ENCODE peak calls at places on chromosomes 13 and 19, in nine cellular contexts. Z is brain microvascular endothelial cell; X is ovary; C is CD8-positive, alpha-beta memory T cell; U is GM23338; K is CD8-positive, alpha-beta T cell; B is heart left ventricle; A is foreskin keratinocyte; E is transverse colon. G is an unnamed sample. For H3K27me3, the result is how much of the 10 kb centered on the place peaks cover.

GRCh38 chr13:100301418-100301817 is 212.5 kb downstream of the PCCA start:
- DNase-seq in Z (no peak), X (no peak), C (no peak), U (no peak), K (no peak), B (no peak), A (peak), E (no peak), G (no peak)

GRCh38 chr13:113856716-113857065 is 7.2 kb downstream of the GAS6 start:
- DNase-seq in Z (no peak), X (peak), C (no peak), U (no peak), K (no peak), B (no peak), A (no peak), E (peak), G (no peak)

GRCh38 chr13:94672400-94672799 is 39.9 kb downstream of the SOX21 start:
- DNase-seq in Z (no peak), X (no peak), C (no peak), U (no peak), K (no peak), B (no peak), A (no peak), E (no peak), G (no peak)

GRCh38 chr13:71858647-71859046 is 8.4 kb downstream of the DACH1 start:
- DNase-seq in Z (no peak), X (no peak), C (no peak), U (no peak), K (no peak), B (no peak), A (no peak), E (no peak), G (no peak)

GRCh38 chr13:112812306-112813034 is 122.6 kb downstream of the ATP11A start:
- DNase-seq in Z (no peak), X (no peak), C (no peak), U (no peak), K (no peak), B (no peak), A (no peak), E (no peak), G (no peak)

GRCh38 chr19:44694184-44694579 is 4.8 kb upstream of the CEACAM16 start:
- DNase-seq in Z (no peak), X (no peak), C (no peak), U (peak), K (peak), B (no peak), A (no peak), E (no peak), G (no peak)

GRCh38 chr13:26784704-26785639 is 24.4 kb upstream of the GPR12 start:
- DNase-seq in Z (no peak), X (no peak), C (peak), U (peak), K (no peak), B (no peak), A (no peak), E (peak), G (no peak)

GRCh38 chr13:29362849-29363604 is 232.5 kb downstream of the SLC7A1 start:
- DNase-seq in Z (peak), X (no peak), C (no peak), U (peak), K (peak), B (peak), A (peak), E (peak), G (peak)

GRCh38 chr13:73451120-73452029 is 392.6 kb downstream of the KLF5 start:
- DNase-seq in Z (no peak), X (no peak), C (no peak), U (no peak), K (no peak), B (no peak), A (no peak), E (peak), G (no peak)

GRCh38 chr13:112588490-112589297 is 741 bp upstream of the TUBGCP3 start:
- DNase-seq in Z (no peak), X (no peak), C (no peak), U (no peak), K (no peak), B (no peak), A (no peak), E (no peak), G (no peak)

GRCh38 chr19:5023128-5023571 is 54.2 kb downstream of the KDM4B start:
- DNase-seq in Z (no peak), X (peak), C (no peak), U (no peak), K (no peak), B (no peak), A (no peak), E (no peak), G (no peak)

GRCh38 chr13:26011996-26012688 is 39.7 kb downstream of the SHISA2 start:
- DNase-seq in Z (no peak), X (no peak), C (peak), U (peak), K (peak), B (no peak), A (no peak), E (no peak), G (no peak)

GRCh38 chr13:112693831-112694497 is 4.1 kb downstream of the ATP11A start:
- DNase-seq in Z (peak), X (no peak), C (no peak), U (no peak), K (no peak), B (peak), A (peak), E (no peak), G (no peak)

GRCh38 chr19:35557539-35558399 is 5.7 kb downstream of the ATP4A start:
- DNase-seq in Z (peak), X (peak), C (peak), U (peak), K (peak), B (peak), A (peak), E (peak), G (peak)

GRCh38 chr13:104385409-104385808 is 1319.2 kb upstream of the SLC10A2 start:
- DNase-seq in Z (peak), X (no peak), C (no peak), U (no peak), K (no peak), B (no peak), A (peak), E (no peak), G (no peak)

GRCh38 chr19:52217576-52217975 is 27.7 kb downstream of the PPP2R1A start:
- DNase-seq in Z (no peak), X (no peak), C (no peak), U (peak), K (no peak), B (no peak), A (peak), E (no peak), G (no peak)

GRCh38 chr19:13052447-13053232 is 50.0 kb downstream of the LYL1 start:
- DNase-seq in Z (no peak), X (no peak), C (no peak), U (no peak), K (no peak), B (no peak), A (no peak), E (no peak), G (no peak)

GRCh38 chr13:33999830-34000605 is 182.1 kb downstream of the RFC3 start:
- DNase-seq in Z (no peak), X (no peak), C (no peak), U (no peak), K (no peak), B (no peak), A (no peak), E (no peak), G (no peak)

GRCh38 chr13:36789061-36789460 is 30.0 kb upstream of the RFXAP start:
- DNase-seq in Z (no peak), X (no peak), C (no peak), U (no peak), K (no peak), B (no peak), A (no peak), E (no peak), G (no peak)

GRCh38 chr13:29174093-29174492 is 354.0 kb downstream of the MTUS2 start:
- DNase-seq in Z (no peak), X (no peak), C (no peak), U (no peak), K (no peak), B (no peak), A (no peak), E (no peak), G (no peak)

DNA sequence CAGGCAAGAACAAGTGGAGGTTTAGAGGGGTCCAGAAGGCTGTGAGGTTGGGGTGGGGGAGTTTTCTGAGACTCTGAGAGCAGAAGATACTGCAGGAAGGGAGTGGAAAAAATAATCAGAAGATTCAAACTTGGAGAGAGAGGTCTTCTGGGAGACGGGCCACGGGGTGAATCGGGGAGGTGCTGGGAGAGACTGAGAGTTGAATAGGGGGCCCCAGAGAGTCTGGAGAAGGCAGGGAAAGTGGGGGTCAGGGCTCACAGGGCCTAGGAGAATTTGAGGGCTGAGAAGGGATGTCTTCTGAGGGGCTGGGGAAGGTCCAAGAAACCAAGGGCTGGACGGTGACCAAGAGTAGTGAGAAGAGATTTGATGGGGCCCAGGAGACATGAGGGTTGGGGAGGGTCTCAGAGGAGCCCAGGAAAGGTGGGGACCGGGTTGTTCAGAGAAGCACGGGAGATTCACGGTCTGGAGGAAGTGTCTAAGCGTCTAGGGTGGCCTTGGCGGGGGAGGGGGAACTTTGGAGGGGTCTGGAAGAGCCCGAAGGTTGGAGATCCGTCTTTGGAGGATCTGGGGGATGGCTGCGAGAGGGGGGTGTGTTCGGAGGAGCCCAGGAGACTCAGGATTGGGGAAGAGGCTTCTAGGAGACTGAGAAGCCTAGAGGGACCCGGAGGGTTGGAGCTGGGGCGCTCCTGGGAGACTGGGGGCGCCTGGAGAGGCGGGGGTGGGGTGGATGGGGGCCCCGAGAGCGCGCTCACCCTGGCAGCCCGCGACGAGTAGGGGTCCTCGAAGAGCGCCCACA is 1.5 kb downstream of the KCNC3 start:
- DNase-seq in Z (no peak), X (no peak), C (no peak), U (peak), K (no peak), B (no peak), A (no peak), E (no peak), G (no peak)
- H3K27me3 ChIP-seq in Z (under half), X (under half), C (under half), U (under half), K (under half), B (under half), A (half or more), E (half or more), G (under half)

GRCh38 chr19:41913476-41914190 is 14.6 kb downstream of the ERFL start:
- DNase-seq in Z (no peak), X (no peak), C (no peak), U (peak), K (no peak), B (no peak), A (no peak), E (no peak), G (no peak)
- H3K27me3 ChIP-seq in Z (half or more), X (under half), C (under half), U (half or more), K (under half), B (under half), A (half or more), E (half or more), G (half or more)

DNA sequence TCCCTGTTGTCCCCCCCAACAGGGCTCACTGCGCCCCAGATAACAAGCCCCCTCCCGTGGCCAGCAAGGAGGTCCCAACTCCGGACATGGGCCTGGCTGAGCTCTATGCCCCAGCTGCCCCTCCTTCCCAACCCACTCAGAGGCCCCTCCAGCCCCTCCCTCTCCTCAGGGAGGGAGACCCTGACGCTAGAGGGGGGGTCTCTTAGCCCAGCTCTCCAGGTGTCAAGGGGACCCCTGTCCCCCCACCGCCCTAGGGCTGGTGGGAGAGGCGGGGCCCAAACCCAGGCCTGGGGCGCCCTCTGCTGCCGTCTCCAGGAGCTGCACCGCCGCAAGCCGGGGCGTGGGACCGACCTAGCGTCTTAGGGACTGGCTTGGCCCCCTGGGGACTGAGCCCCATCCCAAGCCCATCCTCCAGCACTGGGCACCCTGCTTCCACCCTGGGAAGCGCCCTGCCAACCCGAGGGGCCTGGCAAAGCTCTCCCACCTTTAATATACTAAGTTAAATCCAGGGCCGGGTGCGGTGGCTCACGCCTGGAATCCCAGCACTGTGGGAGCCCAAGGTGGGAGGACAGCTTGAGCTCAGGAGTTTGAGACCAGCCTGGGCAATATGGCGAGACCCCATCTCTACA is 1.4 kb downstream of the GRIN3B start:
- DNase-seq in Z (no peak), X (peak), C (peak), U (peak), K (peak), B (peak), A (no peak), E (peak), G (no peak)
- H3K27me3 ChIP-seq in Z (under half), X (under half), C (under half), U (under half), K (under half), B (under half), A (half or more), E (half or more), G (under half)

GRCh38 chr13:76884167-76884566 is 2.0 kb downstream of the KCTD12 start:
- DNase-seq in Z (peak), X (peak), C (no peak), U (peak), K (no peak), B (peak), A (no peak), E (peak), G (no peak)
- H3K27me3 ChIP-seq in Z (under half), X (under half), C (under half), U (half or more), K (under half), B (under half), A (under half), E (under half), G (under half)

GRCh38 chr19:18223860-18224524 is 2.2 kb downstream of the PDE4C start:
- DNase-seq in Z (no peak), X (peak), C (no peak), U (peak), K (no peak), B (no peak), A (no peak), E (peak), G (no peak)
- H3K27me3 ChIP-seq in Z (under half), X (under half), C (under half), U (under half), K (under half), B (under half), A (under half), E (half or more), G (under half)

GRCh38 chr19:29741776-29742175 is 26.7 kb upstream of the C19orf12 start:
- DNase-seq in Z (no peak), X (no peak), C (no peak), U (no peak), K (no peak), B (no peak), A (no peak), E (no peak), G (no peak)
- H3K27me3 ChIP-seq in Z (under half), X (under half), C (under half), U (under half), K (under half), B (under half), A (under half), E (under half), G (under half)

GRCh38 chr13:46168341-46168740 is 13.6 kb downstream of the LCP1 start:
- DNase-seq in Z (peak), X (no peak), C (no peak), U (no peak), K (no peak), B (no peak), A (peak), E (peak), G (no peak)
- H3K27me3 ChIP-seq in Z (under half), X (under half), C (under half), U (under half), K (under half), B (under half), A (under half), E (under half), G (under half)

DNA sequence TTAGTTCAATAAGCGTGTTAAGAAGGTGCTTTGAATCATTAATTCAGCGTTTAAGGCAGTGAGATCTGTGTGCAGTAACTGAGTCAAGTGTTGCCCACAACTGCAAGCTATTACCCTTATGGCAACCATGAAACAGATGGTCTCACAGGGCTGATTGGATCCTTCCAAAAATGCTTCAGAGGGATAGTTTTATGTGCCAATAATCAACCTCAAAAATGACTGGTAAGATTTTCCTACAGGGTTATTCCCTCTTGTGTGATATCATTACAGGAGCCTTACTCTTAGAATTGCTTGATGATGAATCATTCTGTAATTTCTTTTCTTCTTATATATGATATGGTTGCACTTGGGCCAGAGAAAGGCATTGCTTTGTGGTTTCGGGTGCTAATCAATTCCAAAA is 1299.2 kb upstream of the ATXN8OS start:
- DNase-seq in Z (no peak), X (no peak), C (no peak), U (no peak), K (no peak), B (no peak), A (no peak), E (no peak), G (no peak)
- H3K27me3 ChIP-seq in Z (under half), X (under half), C (under half), U (under half), K (under half), B (under half), A (under half), E (under half), G (under half)

G was measured in iPS DF 6.9.